ENCODE peak calls at places on chromosomes 13 and 19, in four cellular contexts. R, A, S and D are unnamed samples.

GRCh38 chr19:35729021-35729420 is 11.2 kb downstream of the KMT2B start:
- DNase-seq in R (no peak), A (no peak), S (no peak), D (no peak)

GRCh38 chr13:36750461-36750860 is 68.6 kb upstream of the RFXAP start:
- DNase-seq in S (no peak), A (no peak), R (no peak), D (no peak)

GRCh38 chr13:25874907-25875306 is 176.9 kb downstream of the SHISA2 start:
- DNase-seq in S (no peak), R (no peak), A (no peak), D (no peak)

GRCh38 chr19:49327878-49328544 is 3.0 kb upstream of the SLC6A16 start:
- DNase-seq in A (no peak), S (peak), R (peak), D (no peak)

GRCh38 chr19:36136975-36137686 is 2.7 kb upstream of the CAPNS1 start:
- DNase-seq in A (no peak), S (peak), R (peak), D (no peak)

GRCh38 chr19:49119411-49120324 is at the start of gene PPFIA3:
- DNase-seq in R (peak), A (peak), S (no peak), D (peak)

GRCh38 chr13:93745884-93746283 is 519.3 kb downstream of the GPC6 start:
- DNase-seq in R (no peak), A (no peak), S (no peak), D (no peak)

GRCh38 chr19:5170329-5170745 is 170.3 kb downstream of the PTPRS start:
- DNase-seq in S (no peak), A (peak), R (no peak), D (peak)

GRCh38 chr13:107497661-107498060 is 717.7 kb downstream of the LIG4 start:
- DNase-seq in R (no peak), A (no peak), S (no peak), D (no peak)

GRCh38 chr13:46796515-46797467 is at the start of gene ESD:
- DNase-seq in R (peak), A (peak), S (peak), D (peak)

GRCh38 chr13:73268306-73268705 is 209.5 kb downstream of the KLF5 start:
- DNase-seq in S (no peak), A (no peak), R (peak), D (no peak)

GRCh38 chr19:17719730-17720486 is 628 bp downstream of the MAP1S start:
- DNase-seq in S (no peak), R (no peak), A (peak), D (no peak)

GRCh38 chr19:4304509-4305252 is at the start of gene FSD1:
- DNase-seq in R (peak), S (no peak), A (peak), D (peak)

GRCh38 chr13:53405616-53406015 is 377.0 kb downstream of the OLFM4 start:
- DNase-seq in S (no peak), A (peak), R (no peak), D (no peak)

GRCh38 chr19:8413593-8413923 is 453 bp downstream of the MARCHF2 start:
- DNase-seq in A (no peak), R (no peak), S (no peak), D (no peak)

GRCh38 chr19:3159565-3159964 is 19.0 kb upstream of the S1PR4 start:
- DNase-seq in A (no peak), S (no peak), R (no peak), D (no peak)

GRCh38 chr19:14477417-14478112 is 2.4 kb upstream of the PTGER1 start:
- DNase-seq in S (no peak), R (no peak), A (peak), D (no peak)

GRCh38 chr13:21974741-21975140 is 303.9 kb downstream of the FGF9 start:
- DNase-seq in S (no peak), A (no peak), R (no peak), D (no peak)

GRCh38 chr19:18743281-18743825 is 47.8 kb downstream of the COMP start:
- DNase-seq in S (no peak), A (peak), R (no peak), D (no peak)

GRCh38 chr19:3038214-3038613 is 9.1 kb upstream of the TLE2 start:
- DNase-seq in A (no peak), R (no peak), S (no peak), D (no peak)

GRCh38 chr13:98517576-98518310 is 59.2 kb downstream of the STK24 start:
- DNase-seq in S (no peak), R (no peak), A (no peak), D (no peak)

GRCh38 chr19:43738780-43739211 is 16.0 kb downstream of the SMG9 start:
- DNase-seq in R (no peak), A (no peak), S (no peak), D (no peak)

GRCh38 chr13:108915095-108915633 is 285.8 kb downstream of the MYO16 start:
- DNase-seq in A (no peak), R (peak), S (no peak), D (no peak)

GRCh38 chr19:35932291-35932936 is 3.8 kb upstream of the LRFN3 start:
- DNase-seq in A (no peak), S (no peak), R (no peak), D (no peak)

GRCh38 chr13:43986395-43986794 is 106.7 kb downstream of the LACC1 start:
- DNase-seq in A (no peak), R (no peak), S (no peak), D (no peak)

GRCh38 chr13:42355118-42355840 is 83.3 kb downstream of the AKAP11 start:
- DNase-seq in A (no peak), S (no peak), R (no peak), D (no peak)

GRCh38 chr19:33152178-33152577 is 20.3 kb downstream of the WDR88 start:
- DNase-seq in A (no peak), R (peak), S (no peak), D (no peak)

GRCh38 chr13:21149568-21149967 is 26.8 kb downstream of the SKA3 start:
- DNase-seq in A (no peak), S (no peak), R (no peak), D (no peak)

GRCh38 chr13:67048084-67048792 is 181.9 kb downstream of the PCDH9 start:
- DNase-seq in A (no peak), S (no peak), R (peak), D (peak)

GRCh38 chr13:108315273-108315672 is 45.8 kb downstream of the TNFSF13B start:
- DNase-seq in R (no peak), S (no peak), A (no peak), D (no peak)

GRCh38 chr19:48752511-48753365 is at the start of gene FUT1:
- DNase-seq in A (peak), R (no peak), S (peak), D (peak)

GRCh38 chr19:18223860-18224524 is 2.2 kb downstream of the PDE4C start:
- DNase-seq in S (peak), R (no peak), A (peak), D (peak)

GRCh38 chr19:19461306-19461670 is 54.1 kb downstream of the TSSK6 start:
- DNase-seq in S (no peak), R (no peak), A (no peak), D (no peak)

DNA sequence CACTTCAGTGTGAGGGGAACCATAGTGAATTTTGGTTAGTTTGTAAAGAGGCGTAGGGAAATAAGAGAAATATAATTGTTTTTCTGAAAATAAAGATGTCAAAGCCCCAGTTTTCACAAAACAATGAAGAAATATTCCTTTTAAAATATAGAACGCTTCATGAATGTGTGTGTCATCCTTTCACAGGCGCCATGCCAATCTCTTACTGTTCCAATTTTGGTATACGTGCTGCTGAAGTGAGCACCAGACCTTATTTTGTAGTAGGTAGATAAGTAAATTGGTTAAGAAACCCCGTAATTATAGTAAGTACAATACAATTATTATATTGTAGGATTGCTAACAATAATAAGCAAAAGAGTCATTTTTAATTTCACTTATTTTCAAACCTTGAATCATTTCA is 43.3 kb downstream of the NAA16 start:
- DNase-seq in S (no peak), R (peak), A (no peak), D (no peak)
- TF ChIP-seq CTCF in S (no peak), R (no peak), A (no peak), D (no peak)

DNA sequence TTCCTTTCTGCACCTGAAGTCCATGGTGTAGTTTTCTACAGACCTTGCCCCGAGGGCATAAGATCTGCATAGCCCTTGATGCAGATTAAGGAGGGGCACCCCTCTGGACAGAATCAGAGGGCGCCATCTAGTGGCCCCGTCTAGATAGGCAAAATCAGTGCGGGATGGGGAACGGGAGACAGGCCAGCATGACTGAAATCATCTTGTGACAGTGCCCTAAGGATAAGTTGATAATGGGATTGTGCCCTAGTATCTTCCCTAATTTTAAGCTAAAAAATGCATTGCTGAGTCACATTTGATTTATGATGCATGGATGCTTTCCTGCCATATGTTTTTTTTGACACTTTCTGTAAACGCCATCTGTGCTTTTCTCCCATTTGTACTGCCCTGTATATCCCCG is 19.1 kb upstream of the GPI start:
- DNase-seq in R (peak), S (peak), A (peak), D (peak)
- TF ChIP-seq CTCF in R (peak), S (peak), A (peak), D (peak)

GRCh38 chr19:55098716-55099556 is 18.5 kb downstream of the PPP1R12C start:
- DNase-seq in S (no peak), R (no peak), A (peak), D (no peak)
- TF ChIP-seq CTCF in S (peak), R (no peak), A (peak), D (peak)

GRCh38 chr13:60094385-60095088 is 69.2 kb downstream of the DIAPH3 start:
- DNase-seq in R (no peak), A (no peak), S (no peak), D (no peak)

GRCh38 chr13:60090579-60090978 is 73.1 kb downstream of the DIAPH3 start:
- DNase-seq in A (no peak), R (peak), S (no peak), D (no peak)

GRCh38 chr13:60095300-60095699 is 68.4 kb downstream of the DIAPH3 start:
- DNase-seq in A (no peak), R (no peak), S (no peak), D (no peak)

DNA sequence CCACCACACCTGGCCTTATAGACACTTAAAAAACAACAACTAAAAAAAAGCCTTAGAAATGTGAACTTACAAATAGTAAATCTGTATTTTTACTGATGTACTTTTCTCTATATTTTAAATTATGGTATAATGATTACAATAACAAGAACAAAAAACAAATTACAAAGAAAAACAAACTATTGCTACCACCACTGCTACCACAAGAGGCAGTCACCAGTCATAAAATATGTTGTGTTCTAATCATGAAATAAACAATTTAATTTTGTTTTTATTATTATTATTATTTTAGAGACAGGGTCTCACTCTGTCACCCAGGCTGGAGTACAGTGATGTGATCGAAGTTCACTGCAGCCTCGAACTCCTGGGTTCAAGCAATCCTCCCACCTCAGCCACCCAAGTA is 72.2 kb downstream of the DIAPH3 start:
- DNase-seq in A (no peak), S (no peak), R (no peak), D (no peak)
- TF ChIP-seq CTCF in A (peak), S (no peak), R (peak), D (no peak)

GRCh38 chr19:12772323-12772722 is 3.0 kb downstream of the HOOK2 start:
- DNase-seq in R (no peak), A (no peak), S (no peak), D (no peak)

GRCh38 chr19:12774588-12775555 is at the start of gene HOOK2:
- DNase-seq in A (no peak), S (peak), R (no peak), D (no peak)

GRCh38 chr19:12770922-12771321 is 4.4 kb downstream of the HOOK2 start:
- DNase-seq in A (no peak), S (no peak), R (no peak), D (no peak)

GRCh38 chr19:12777217-12778019 is 2.1 kb upstream of the HOOK2 start:
- DNase-seq in A (peak), S (no peak), R (peak), D (peak)

DNA sequence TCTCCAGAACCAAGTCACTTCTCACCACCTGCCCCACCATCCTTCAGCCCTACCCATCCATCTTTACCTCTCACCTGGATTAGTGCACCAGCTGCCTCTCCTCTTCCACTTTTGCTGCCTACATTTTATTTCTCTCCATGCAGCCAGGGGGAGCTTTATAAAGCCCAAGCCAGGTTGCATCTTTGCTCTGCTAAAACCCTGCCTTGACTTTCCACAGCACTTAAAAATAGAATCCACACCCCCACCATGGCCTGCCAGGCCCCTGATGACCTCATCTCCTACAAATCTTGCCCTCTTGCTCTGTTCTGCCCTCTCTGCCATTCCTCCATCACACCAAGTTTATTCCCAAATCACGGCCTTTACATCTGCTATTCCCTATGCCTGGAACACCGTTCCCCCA is 1.8 kb downstream of the HOOK2 start:
- DNase-seq in R (peak), A (no peak), S (no peak), D (no peak)
- TF ChIP-seq CTCF in R (peak), A (no peak), S (peak), D (no peak)

DNA sequence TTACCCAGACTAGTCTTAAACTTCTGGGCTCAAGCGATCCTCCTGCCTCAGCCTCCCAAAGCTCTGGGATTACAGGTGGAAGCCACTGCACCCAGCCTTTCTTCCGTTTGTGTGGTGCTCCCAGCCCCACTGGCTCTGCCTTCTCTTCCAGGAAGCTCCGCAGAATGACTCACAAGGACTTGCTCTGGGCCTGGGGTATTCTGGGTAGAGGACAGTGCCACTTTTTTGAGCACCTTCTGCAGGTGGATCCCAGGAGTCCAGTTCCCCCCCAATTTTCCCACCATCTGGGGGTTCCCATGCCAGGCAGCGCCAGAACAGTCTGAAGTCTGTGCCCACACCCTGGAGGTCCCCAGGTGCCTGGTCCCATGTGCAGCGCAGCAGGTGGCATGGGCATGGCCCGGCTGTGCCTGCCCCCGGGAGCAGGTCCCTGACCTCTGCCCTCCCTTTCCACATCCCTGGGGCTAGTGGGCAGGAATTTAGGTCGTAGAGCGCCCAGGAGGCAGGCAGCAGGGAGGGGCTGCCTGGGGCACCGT is 1.6 kb downstream of the REEP6 start:
- DNase-seq in R (no peak), S (no peak), A (no peak), D (no peak)
- TF ChIP-seq CTCF in R (no peak), S (no peak), A (no peak), D (no peak)

GRCh38 chr19:58571575-58571947 is 1.6 kb downstream of the MZF1 start:
- DNase-seq in R (no peak), S (no peak), A (no peak), D (no peak)

GRCh38 chr19:58570770-58571574 is 2.2 kb downstream of the MZF1 start:
- DNase-seq in S (no peak), A (no peak), R (no peak), D (no peak)

GRCh38 chr19:58572026-58572817 is 913 bp downstream of the MZF1 start:
- DNase-seq in R (no peak), A (no peak), S (no peak), D (no peak)

GRCh38 chr19:58573658-58574164 is 576 bp upstream of the MZF1 start:
- DNase-seq in R (no peak), A (no peak), S (no peak), D (no peak)

DNA sequence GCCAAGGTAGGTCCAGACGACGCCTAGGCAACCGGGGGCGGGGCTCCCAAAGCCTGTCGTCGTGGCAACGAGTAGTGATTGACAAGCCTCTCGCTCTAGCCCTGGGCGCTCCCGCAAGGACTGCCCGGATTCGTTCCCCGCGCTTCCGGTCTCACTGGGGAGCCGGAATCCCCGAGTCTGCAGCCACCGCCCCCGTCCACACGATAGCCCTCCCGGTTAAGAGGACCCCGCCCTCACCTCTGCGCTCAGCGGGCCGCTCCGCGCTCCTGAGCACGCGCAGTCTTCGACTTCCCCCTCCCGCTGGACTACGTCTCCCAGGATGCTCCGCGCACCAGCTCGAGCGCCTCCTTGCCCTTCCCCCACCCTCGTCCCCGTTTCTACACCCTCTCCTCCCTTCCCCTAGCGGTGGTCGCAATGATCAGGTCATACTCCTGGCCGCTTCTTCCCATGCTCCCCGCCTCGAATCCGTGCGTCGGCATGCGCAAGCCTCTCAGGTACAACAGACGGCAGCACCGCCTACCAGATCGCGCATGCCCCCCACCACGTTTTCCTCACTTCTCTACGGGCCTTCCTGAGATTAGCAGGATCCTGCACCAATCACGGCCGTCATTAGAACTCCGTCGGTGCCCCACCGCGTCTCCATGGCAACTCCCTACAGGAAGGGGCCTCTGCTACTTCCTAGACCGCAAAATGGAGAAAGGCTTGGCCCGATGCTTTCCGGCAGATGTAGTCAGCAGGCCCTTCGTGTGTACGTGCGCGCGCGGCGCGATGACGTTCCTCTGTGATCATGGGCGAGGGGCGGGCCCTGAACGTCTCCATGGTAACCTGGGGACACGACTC is at the start of gene MZF1:
- DNase-seq in A (peak), R (peak), S (peak), D (peak)
- TF ChIP-seq CTCF in A (peak), R (no peak), S (no peak), D (no peak)

GRCh38 chr13:111460548-111461444 is 140.4 kb downstream of the TEX29 start:
- DNase-seq in R (peak), A (peak), S (peak), D (peak)
- TF ChIP-seq CTCF in R (peak), A (peak), S (peak), D (no peak)

DNA sequence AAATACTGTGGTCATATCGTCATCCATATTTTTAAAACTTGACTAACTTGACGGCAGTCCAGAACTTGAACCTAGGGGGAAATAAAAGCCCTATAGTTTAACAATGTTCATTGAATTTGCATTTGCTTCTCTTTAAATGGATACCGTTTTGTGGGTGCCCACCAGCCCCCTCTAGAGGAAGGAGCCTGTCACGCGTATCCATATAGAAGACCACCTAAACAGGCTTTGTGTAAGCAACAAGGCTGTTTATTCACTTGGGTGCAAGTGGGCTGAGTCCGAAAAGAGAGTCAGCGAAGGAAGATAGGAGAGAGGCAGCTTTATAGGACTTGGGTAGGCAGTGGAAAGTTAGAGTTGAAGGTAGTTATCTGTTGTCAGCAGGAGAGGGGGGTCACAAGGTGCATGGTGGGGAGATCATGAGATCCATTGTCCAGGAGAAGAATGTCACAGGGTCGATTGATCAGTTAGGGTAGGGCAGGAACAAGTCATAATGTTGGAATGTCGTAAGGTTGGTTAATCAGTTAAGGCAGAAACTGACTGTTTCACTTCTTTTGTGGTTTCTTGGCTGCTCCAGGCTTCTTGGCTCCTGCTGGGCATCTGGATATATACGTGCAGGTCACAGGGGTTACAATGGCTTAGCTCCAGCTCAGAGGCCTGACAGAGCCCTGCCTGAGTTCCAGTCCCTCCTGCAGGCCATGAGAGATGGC is 42.5 kb upstream of the ANKRD10 start:
- DNase-seq in S (peak), A (no peak), R (peak), D (peak)
- TF ChIP-seq CTCF in S (peak), A (no peak), R (peak), D (peak)